ENCODE peak calls at places on chromosomes 4 and X, in four cellular contexts. One of them, this sample, is unnamed.
A peak's percentile ranks its signal among the peaks of the same experiment; 100 is the strongest.

GRCh38 chrX:148381603-148382002 is 118.8 kb upstream of the AFF2 start:
- DNase-seq in body of pancreas: no peak
- DNase-seq in sigmoid colon: no peak
- DNase-seq in esophagus squamous epithelium: no peak
- DNase-seq in this sample: no peak

GRCh38 chr4:22607382-22607781 is 85.4 kb upstream of the GBA3 start:
- DNase-seq in esophagus squamous epithelium: no peak
- DNase-seq in body of pancreas: peak; percentile 73
- DNase-seq in sigmoid colon: peak; percentile 71
- DNase-seq in this sample: peak; percentile 67

GRCh38 chrX:39477031-39477430 is 620.7 kb downstream of the BCOR start:
- DNase-seq in sigmoid colon: no peak
- DNase-seq in body of pancreas: no peak
- DNase-seq in esophagus squamous epithelium: no peak
- DNase-seq in this sample: no peak

GRCh38 chr4:40685300-40685699 is 55.6 kb upstream of the RBM47 start:
- DNase-seq in esophagus squamous epithelium: no peak
- DNase-seq in sigmoid colon: no peak
- DNase-seq in body of pancreas: no peak
- DNase-seq in this sample: no peak

GRCh38 chrX:34778961-34779360 is 121.9 kb upstream of the TMEM47 start:
- DNase-seq in body of pancreas: no peak
- DNase-seq in esophagus squamous epithelium: no peak
- DNase-seq in sigmoid colon: no peak
- DNase-seq in this sample: no peak

GRCh38 chrX:45596190-45596808 is 395.6 kb upstream of the DIPK2B start:
- DNase-seq in sigmoid colon: no peak
- DNase-seq in body of pancreas: no peak
- DNase-seq in esophagus squamous epithelium: no peak
- DNase-seq in this sample: no peak

GRCh38 chrX:153981771-153982533 is 9.4 kb downstream of the TMEM187 start:
- DNase-seq in body of pancreas: peak; percentile 34
- DNase-seq in esophagus squamous epithelium: no peak
- DNase-seq in sigmoid colon: no peak
- DNase-seq in this sample: no peak

GRCh38 chrX:47091149-47091775 is 13.0 kb downstream of the RGN start:
- DNase-seq in body of pancreas: no peak
- DNase-seq in sigmoid colon: no peak
- DNase-seq in esophagus squamous epithelium: no peak
- DNase-seq in this sample: peak; percentile 9

GRCh38 chr4:107777890-107778289 is 46.8 kb upstream of the SGMS2 start:
- DNase-seq in body of pancreas: no peak
- DNase-seq in esophagus squamous epithelium: no peak
- DNase-seq in sigmoid colon: no peak
- DNase-seq in this sample: no peak

GRCh38 chr4:75708218-75708691 is 16.1 kb upstream of the USO1 start:
- DNase-seq in sigmoid colon: no peak
- DNase-seq in body of pancreas: no peak
- DNase-seq in esophagus squamous epithelium: no peak
- DNase-seq in this sample: no peak

GRCh38 chrX:75655627-75656026 is 129.4 kb downstream of the MAGEE2 start:
- DNase-seq in body of pancreas: no peak
- DNase-seq in esophagus squamous epithelium: no peak
- DNase-seq in sigmoid colon: no peak
- DNase-seq in this sample: no peak

GRCh38 chrX:84865113-84865512 is 138.6 kb upstream of the APOOL start:
- DNase-seq in esophagus squamous epithelium: no peak
- DNase-seq in sigmoid colon: no peak
- DNase-seq in body of pancreas: no peak
- DNase-seq in this sample: no peak

GRCh38 chr4:11397819-11398610 is 30.7 kb downstream of the HS3ST1 start:
- DNase-seq in sigmoid colon: no peak
- DNase-seq in esophagus squamous epithelium: no peak
- DNase-seq in body of pancreas: no peak
- DNase-seq in this sample: no peak

GRCh38 chr4:46196086-46196485 is 72.2 kb upstream of the GABRG1 start:
- DNase-seq in sigmoid colon: no peak
- DNase-seq in body of pancreas: no peak
- DNase-seq in esophagus squamous epithelium: no peak
- DNase-seq in this sample: no peak

GRCh38 chr4:2848449-2848848 is 4.8 kb downstream of the ADD1 start:
- DNase-seq in body of pancreas: peak; percentile 62
- DNase-seq in esophagus squamous epithelium: no peak
- DNase-seq in sigmoid colon: no peak
- DNase-seq in this sample: no peak
- H3K4me1 ChIP-seq in body of pancreas: peaks cover 83% of the 10 kb centered on the region
- H3K4me1 ChIP-seq in esophagus squamous epithelium: peaks cover 90% of the 10 kb centered on the region
- H3K4me1 ChIP-seq in sigmoid colon: peaks cover 77% of the 10 kb centered on the region
- H3K4me1 ChIP-seq in this sample: peaks cover 54% of the 10 kb centered on the region

GRCh38 chrX:100643943-100644587 is at the start of gene SRPX2:
- DNase-seq in esophagus squamous epithelium: no peak
- DNase-seq in body of pancreas: peak; percentile 17
- DNase-seq in sigmoid colon: peak; percentile 85
- DNase-seq in this sample: no peak
- TF ChIP-seq POLR2A in esophagus squamous epithelium: peak; percentile 42
- TF ChIP-seq POLR2A in body of pancreas: peak; percentile 40
- TF ChIP-seq POLR2A in sigmoid colon: no peak
- TF ChIP-seq POLR2A in this sample: no peak

GRCh38 chr4:159219862-159220261 is 117.0 kb downstream of the RAPGEF2 start:
- DNase-seq in sigmoid colon: no peak
- DNase-seq in esophagus squamous epithelium: no peak
- DNase-seq in body of pancreas: no peak
- DNase-seq in this sample: no peak
- H3K27ac ChIP-seq in sigmoid colon: no peak overlapping the region
- H3K27ac ChIP-seq in esophagus squamous epithelium: no peak overlapping the region
- H3K27ac ChIP-seq in body of pancreas: no peak overlapping the region
- H3K27ac ChIP-seq in this sample: no peak overlapping the region

GRCh38 chr4:169246957-169247396 is 23.8 kb downstream of the SH3RF1 start:
- DNase-seq in esophagus squamous epithelium: no peak
- DNase-seq in body of pancreas: no peak
- DNase-seq in sigmoid colon: no peak
- DNase-seq in this sample: no peak
- H3K4me1 ChIP-seq in esophagus squamous epithelium: peaks cover 48% of the 10 kb centered on the region
- H3K4me1 ChIP-seq in body of pancreas: peaks cover 46% of the 10 kb centered on the region
- H3K4me1 ChIP-seq in sigmoid colon: peaks cover 17% of the 10 kb centered on the region
- H3K4me1 ChIP-seq in this sample: peaks cover 50% of the 10 kb centered on the region

GRCh38 chr4:26815686-26816085 is 45.0 kb upstream of the STIM2 start:
- DNase-seq in sigmoid colon: no peak
- DNase-seq in esophagus squamous epithelium: no peak
- DNase-seq in body of pancreas: no peak
- DNase-seq in this sample: no peak

GRCh38 chr4:26809811-26810210 is 50.8 kb upstream of the STIM2 start:
- DNase-seq in body of pancreas: no peak
- DNase-seq in esophagus squamous epithelium: no peak
- DNase-seq in sigmoid colon: no peak
- DNase-seq in this sample: no peak

GRCh38 chr4:26815199-26815598 is 45.4 kb upstream of the STIM2 start:
- DNase-seq in sigmoid colon: no peak
- DNase-seq in body of pancreas: no peak
- DNase-seq in esophagus squamous epithelium: no peak
- DNase-seq in this sample: no peak

GRCh38 chr4:26813698-26814097 is 46.9 kb upstream of the STIM2 start:
- DNase-seq in sigmoid colon: no peak
- DNase-seq in body of pancreas: peak; percentile 22
- DNase-seq in esophagus squamous epithelium: no peak
- DNase-seq in this sample: peak; percentile 76

GRCh38 chr4:26812049-26812729 is 48.5 kb upstream of the STIM2 start:
- DNase-seq in esophagus squamous epithelium: no peak
- DNase-seq in body of pancreas: no peak
- DNase-seq in sigmoid colon: no peak
- DNase-seq in this sample: no peak
- TF ChIP-seq POLR2A in esophagus squamous epithelium: no peak
- TF ChIP-seq POLR2A in body of pancreas: no peak
- TF ChIP-seq POLR2A in sigmoid colon: no peak
- TF ChIP-seq POLR2A in this sample: no peak

DNA sequence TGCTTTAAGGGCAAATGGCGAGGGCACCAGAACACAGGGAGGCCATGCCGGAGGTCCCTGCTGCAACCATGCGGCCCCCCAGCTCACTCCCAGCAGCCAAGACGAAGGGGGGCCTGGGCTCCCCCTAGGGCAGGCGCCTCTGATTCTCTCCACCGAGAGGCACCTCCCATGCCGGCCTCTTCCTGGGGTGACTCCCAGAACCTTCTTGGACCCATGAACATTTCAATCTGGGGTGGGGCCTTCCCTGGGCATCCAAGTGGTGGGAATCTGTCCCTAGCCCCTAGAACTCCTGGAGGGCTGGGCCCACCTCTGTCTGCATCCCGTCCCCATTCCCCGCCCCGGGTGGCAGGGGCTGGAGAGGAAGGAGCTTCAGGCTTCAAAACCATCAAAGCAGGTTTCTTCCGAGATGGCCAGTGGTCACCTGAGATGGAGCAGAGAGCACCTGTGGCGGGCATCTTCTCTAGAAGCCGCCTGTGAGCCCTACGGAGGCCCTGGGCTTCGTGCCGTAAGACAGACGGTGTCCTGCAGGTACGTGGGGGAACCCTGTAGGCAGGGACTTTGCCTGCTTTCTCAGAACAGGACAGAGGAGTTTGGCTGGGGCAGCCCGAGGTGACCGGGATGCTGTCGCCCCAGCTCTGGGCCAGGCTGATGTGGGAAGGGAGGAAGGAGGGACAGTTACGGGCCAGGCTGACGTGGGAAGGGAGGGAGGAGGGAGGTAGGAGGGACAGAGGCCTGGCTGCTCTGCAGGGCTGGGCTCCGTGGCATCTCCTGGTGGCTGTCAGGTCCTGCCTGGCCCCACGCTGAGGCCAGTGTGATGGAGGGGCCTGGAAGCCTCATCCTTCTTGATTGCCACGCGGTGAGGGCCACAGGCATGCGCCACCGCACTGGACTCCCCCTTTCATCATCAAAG is 6.8 kb upstream of the SLC25A6 start:
- DNase-seq in body of pancreas: peak; percentile 3
- DNase-seq in sigmoid colon: peak; percentile 77
- DNase-seq in esophagus squamous epithelium: no peak
- DNase-seq in this sample: peak; percentile 1
- H3K27ac ChIP-seq in body of pancreas: no peak overlapping the region
- H3K27ac ChIP-seq in sigmoid colon: no peak overlapping the region
- H3K27ac ChIP-seq in esophagus squamous epithelium: no peak overlapping the region
- H3K27ac ChIP-seq in this sample: no peak overlapping the region

This sample was measured in thyroid gland.